ENCODE peak calls at places on chromosomes 16 and 17, in eight cellular contexts. C is activated effector memory CD4-positive, alpha-beta T cell treated with anti-CD3 and anti-CD28 coated beads, Interleukin-2, amount 50 U/mL, for 16 hours; J is choroid plexus epithelial cell; R is AG04449; I is skeletal muscle cell; L is activated T-cell treated with anti-CD3 and anti-CD28 coated beads, Interleukin-2, amount 50 U/mL, for 72 hours; X is effector CD4-positive, alpha-beta T cell; N is PC-3. B is an unnamed sample.
A peak's percentile ranks its signal among the peaks of the same experiment; 100 is the strongest.

GRCh38 chr17:58527306-58527705 is 12.9 kb upstream of the MTMR4 start:
- DNase-seq in N (no peak), R (no peak), L (no peak), I (no peak), C (no peak), X (no peak), J (no peak), B (no peak)

GRCh38 chr17:57448288-57449283 is 192.3 kb downstream of the MSI2 start:
- DNase-seq in X (no peak), N (no peak), I (no peak), C (no peak), L (no peak), R (no peak), J (no peak), B (no peak)

GRCh38 chr17:7250655-7251329 is 742 bp downstream of the CTDNEP1 start:
- DNase-seq in L (no peak), X (no peak), I (no peak), C (peak; percentile 71), N (no peak), R (no peak), J (peak; percentile 28), B (no peak)

GRCh38 chr17:17759164-17759563 is 77.6 kb downstream of the SREBF1 start:
- DNase-seq in J (no peak), C (no peak), I (no peak), R (no peak), L (no peak), N (no peak), X (no peak), B (no peak)

GRCh38 chr17:78723001-78723796 is 58.9 kb downstream of the CYTH1 start:
- DNase-seq in X (no peak), C (no peak), N (no peak), I (no peak), L (no peak), J (no peak), R (no peak), B (no peak)

GRCh38 chr16:77696149-77696548 is 26.2 kb upstream of the NUDT7 start:
- DNase-seq in N (no peak), I (no peak), X (no peak), L (no peak), R (no peak), C (no peak), J (no peak), B (no peak)

GRCh38 chr16:86573215-86573614 is 5.1 kb upstream of the FOXL1 start:
- DNase-seq in J (peak; percentile 67), I (no peak), N (no peak), X (no peak), L (no peak), R (no peak), C (no peak), B (no peak)

GRCh38 chr17:52158450-52159042 is at the start of gene CA10:
- DNase-seq in N (no peak), L (no peak), X (no peak), I (no peak), R (no peak), C (no peak), J (no peak), B (no peak)

GRCh38 chr16:57335361-57335760 is 23.2 kb upstream of the CCL22 start:
- DNase-seq in R (no peak), I (no peak), N (no peak), L (no peak), X (no peak), J (no peak), C (no peak), B (no peak)

GRCh38 chr17:82830249-82830661 is 9.6 kb downstream of the ZNF750 start:
- DNase-seq in R (no peak), I (no peak), L (no peak), C (no peak), X (no peak), N (no peak), J (no peak), B (no peak)

GRCh38 chr17:45149037-45149668 is 878 bp downstream of the HEXIM1 start:
- DNase-seq in X (peak; percentile 63), I (no peak), J (peak; percentile 86), C (peak; percentile 92), L (peak; percentile 81), R (no peak), N (peak; percentile 91), B (no peak)

GRCh38 chr17:57674894-57675293 is 70.2 kb downstream of the CCDC182 start:
- DNase-seq in N (no peak), I (no peak), C (no peak), X (no peak), J (no peak), R (no peak), L (no peak), B (no peak)